ENCODE peak calls at places on chromosomes 16 and 17, in ten cellular contexts. V is GM23248, I is fibroblast of lung, L is A673, K is neural progenitor cell, H is K562, P is mammary epithelial cell, D is PC-3, X is PC-9, C is astrocyte. R is an unnamed sample. For H3K4me1, the result is how much of the 10 kb centered on the place peaks cover.

GRCh38 chr16:88387941-88388627 is 5.3 kb downstream of the ZNF469 start:
- DNase-seq in V (peak), I (peak), L (no peak), K (peak), H (no peak), P (peak), D (peak), X (peak), C (peak), R (no peak)

GRCh38 chr16:86513471-86514277 is 3.3 kb downstream of the FOXF1 start:
- DNase-seq in V (no peak), I (no peak), L (no peak), K (no peak), H (no peak), P (no peak), D (no peak), X (no peak), C (no peak), R (no peak)

GRCh38 chr16:50594332-50595260 is 46.4 kb downstream of the NKD1 start:
- DNase-seq in V (no peak), I (no peak), L (no peak), K (no peak), H (no peak), P (no peak), D (no peak), X (peak), C (no peak), R (no peak)

GRCh38 chr17:80738406-80738805 is 193.8 kb downstream of the RPTOR start:
- DNase-seq in V (no peak), I (no peak), L (no peak), K (no peak), H (no peak), P (no peak), D (no peak), X (no peak), C (no peak), R (no peak)

GRCh38 chr16:72066747-72067146 is 3.7 kb downstream of the HPR start:
- DNase-seq in V (peak), I (peak), L (peak), K (peak), H (peak), P (peak), D (peak), X (peak), C (peak), R (peak)

GRCh38 chr17:37107406-37108083 is 158.8 kb downstream of the AATF start:
- DNase-seq in V (peak), I (peak), L (no peak), K (no peak), H (no peak), P (peak), D (no peak), X (no peak), C (peak), R (no peak)

GRCh38 chr17:55294042-55294751 is 29.4 kb downstream of the HLF start:
- DNase-seq in V (no peak), I (no peak), L (no peak), K (no peak), H (no peak), P (no peak), D (no peak), X (no peak), C (no peak), R (no peak)

GRCh38 chr17:58002154-58002553 is 4.9 kb downstream of the SRSF1 start:
- DNase-seq in V (no peak), I (no peak), L (no peak), K (no peak), H (no peak), P (no peak), D (no peak), X (no peak), C (no peak), R (no peak)

GRCh38 chr17:8056976-8057625 is 18.2 kb downstream of the ALOX15B start:
- DNase-seq in V (no peak), I (no peak), L (no peak), K (no peak), H (no peak), P (no peak), D (peak), X (no peak), C (no peak), R (no peak)

GRCh38 chr16:30456302-30456701 is 10.6 kb upstream of the SEPHS2 start:
- DNase-seq in V (no peak), I (no peak), L (no peak), K (no peak), H (no peak), P (no peak), D (no peak), X (no peak), C (no peak), R (no peak)

GRCh38 chr17:37802712-37803416 is 58.0 kb upstream of the HNF1B start:
- DNase-seq in V (peak), I (peak), L (no peak), K (no peak), H (no peak), P (no peak), D (no peak), X (no peak), C (peak), R (no peak)

GRCh38 chr17:79168486-79169055 is 93.9 kb downstream of the ENGASE start:
- DNase-seq in V (no peak), I (no peak), L (no peak), K (no peak), H (peak), P (no peak), D (peak), X (no peak), C (no peak), R (no peak)

GRCh38 chr17:21676281-21677111 is 15.8 kb upstream of the KCNJ18 start:
- DNase-seq in V (no peak), I (no peak), L (no peak), K (no peak), H (no peak), P (no peak), D (no peak), X (peak), C (no peak), R (no peak)

GRCh38 chr17:42180411-42180921 is 476 bp downstream of the KCNH4 start:
- DNase-seq in V (no peak), I (no peak), L (no peak), K (peak), H (no peak), P (no peak), D (no peak), X (no peak), C (no peak), R (no peak)

GRCh38 chr17:77482375-77483127 is 341.8 kb downstream of the SEC14L1 start:
- DNase-seq in V (no peak), I (no peak), L (no peak), K (no peak), H (no peak), P (no peak), D (no peak), X (no peak), C (no peak), R (no peak)

GRCh38 chr17:21376835-21377690 is 906 bp downstream of the KCNJ12 start:
- DNase-seq in V (peak), I (peak), L (peak), K (no peak), H (no peak), P (peak), D (peak), X (peak), C (peak), R (no peak)

GRCh38 chr17:75380750-75381149 is 24.7 kb downstream of the GRB2 start:
- DNase-seq in V (no peak), I (no peak), L (no peak), K (no peak), H (no peak), P (no peak), D (no peak), X (no peak), C (no peak), R (no peak)

GRCh38 chr17:38852771-38853291 is 690 bp downstream of the RPL23 start:
- DNase-seq in V (peak), I (peak), L (no peak), K (no peak), H (peak), P (no peak), D (no peak), X (no peak), C (no peak), R (peak)

GRCh38 chr17:75845058-75845711 is 981 bp upstream of the UNC13D start:
- DNase-seq in V (peak), I (peak), L (peak), K (peak), H (peak), P (peak), D (peak), X (peak), C (no peak), R (peak)

GRCh38 chr16:31404353-31405064 is 11.4 kb downstream of the ITGAD start:
- DNase-seq in V (peak), I (no peak), L (peak), K (no peak), H (peak), P (no peak), D (peak), X (peak), C (no peak), R (peak)

GRCh38 chr16:11521019-11521418 is 65.7 kb downstream of the LITAF start:
- DNase-seq in V (no peak), I (no peak), L (no peak), K (no peak), H (no peak), P (no peak), D (no peak), X (no peak), C (no peak), R (no peak)

GRCh38 chr17:67571478-67571877 is 146.3 kb upstream of the NOL11 start:
- DNase-seq in V (no peak), I (no peak), L (no peak), K (no peak), H (no peak), P (no peak), D (no peak), X (no peak), C (no peak), R (no peak)
- H3K4me1 ChIP-seq in V (under half), I (under half), L (under half), K (under half), H (under half), P (under half), D (under half), X (under half), C (under half), R (under half)

DNA sequence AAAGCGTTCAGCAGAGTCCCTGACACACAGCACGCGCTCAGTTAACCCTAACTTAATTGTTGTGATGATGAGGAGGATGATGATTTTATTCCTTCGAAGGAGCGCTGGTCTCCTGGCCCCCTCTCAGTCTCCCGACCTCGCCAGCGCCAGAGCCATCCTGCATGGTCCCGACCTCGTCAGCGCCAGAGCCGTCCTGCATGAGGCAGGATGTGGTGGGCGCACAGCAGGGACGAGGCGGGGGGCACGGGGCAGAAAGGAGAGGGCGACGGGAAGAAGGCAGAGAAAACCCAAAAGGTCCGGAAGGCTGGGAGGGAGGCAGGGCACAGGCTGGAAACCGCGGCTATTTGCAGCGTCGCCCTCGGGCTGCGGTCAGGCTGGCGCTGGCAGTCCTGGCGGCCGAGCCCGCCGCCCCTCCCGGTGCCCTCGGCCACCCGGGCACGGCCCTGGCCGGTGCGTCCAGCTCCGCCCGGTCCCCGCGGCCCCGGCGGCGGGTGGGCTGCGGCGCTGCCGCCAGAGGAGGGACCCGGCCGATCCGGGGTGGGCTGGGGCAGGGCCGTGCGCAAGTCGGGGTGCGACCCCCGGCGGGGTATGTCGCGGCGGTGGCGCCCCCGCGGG is 3.0 kb upstream of the TAC4 start:
- DNase-seq in V (peak), I (no peak), L (no peak), K (peak), H (no peak), P (no peak), D (peak), X (no peak), C (no peak), R (peak)
- TF ChIP-seq EZH2 in V (no peak), I (no peak), L (no peak), K (peak), H (no peak), P (no peak), D (no peak), X (no peak), C (no peak), R (no peak)

GRCh38 chr16:53068423-53068833 is 13.6 kb downstream of the CHD9 start:
- DNase-seq in V (no peak), I (no peak), L (no peak), K (no peak), H (no peak), P (peak), D (no peak), X (no peak), C (no peak), R (peak)
- H3K4me1 ChIP-seq in V (under half), I (under half), L (under half), K (under half), H (under half), P (under half), D (under half), X (under half), C (under half), R (under half)

DNA sequence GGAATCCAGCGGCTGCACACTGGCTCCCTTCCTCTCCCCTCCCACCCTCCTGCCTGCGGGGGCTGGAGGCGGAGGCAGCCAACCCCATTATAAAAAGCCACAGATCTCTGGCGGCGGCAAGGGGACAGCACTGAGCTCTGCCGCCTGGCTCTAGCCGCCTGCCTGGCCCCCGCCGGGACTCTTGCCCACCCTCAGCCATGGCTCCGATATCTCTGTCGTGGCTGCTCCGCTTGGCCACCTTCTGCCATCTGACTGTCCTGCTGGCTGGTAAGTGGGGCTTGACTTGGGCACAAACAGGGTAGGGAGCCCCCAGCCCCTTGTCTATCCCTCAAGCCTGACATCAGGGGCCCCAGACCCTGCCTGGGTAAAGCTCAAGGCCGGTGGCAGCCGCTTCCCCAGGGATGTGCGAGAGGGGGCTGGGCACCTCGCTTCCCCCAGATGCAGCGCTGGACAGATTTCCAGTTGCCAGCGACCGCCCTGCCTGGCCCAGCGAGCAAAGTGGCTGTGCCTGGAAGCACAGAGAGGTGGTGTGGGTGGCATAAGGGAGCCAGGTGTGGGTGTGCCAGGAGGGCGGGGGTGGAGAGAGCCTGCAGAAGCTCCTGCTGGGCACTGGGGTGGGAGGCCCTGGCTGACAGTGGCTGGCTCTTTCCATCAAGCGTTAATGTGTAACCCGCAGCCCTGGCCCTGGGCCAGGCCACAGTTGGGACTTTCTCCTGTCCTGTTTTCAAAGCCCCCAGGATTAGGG is at the start of gene CX3CL1:
- DNase-seq in V (peak), I (no peak), L (peak), K (peak), H (no peak), P (peak), D (no peak), X (no peak), C (peak), R (no peak)
- TF ChIP-seq EZH2 in V (no peak), I (no peak), L (no peak), K (no peak), H (no peak), P (no peak), D (no peak), X (no peak), C (no peak), R (no peak)

R was measured in MM.1S.